ENCODE peak calls at places on chromosomes 13 and 19, in eight cellular contexts. One of them, this sample, is unnamed.

GRCh38 chr13:49495783-49496762 is at the start of gene PHF11:
- DNase-seq in RWPE1: peak
- DNase-seq in NCI-H526: peak
- DNase-seq in hepatocyte: peak
- DNase-seq in AG09319: no peak
- DNase-seq in left ventricle myocardium inferior: peak
- DNase-seq in activated CD4-positive, alpha-beta T cell treated with anti-CD3 and anti-CD28 coated beads, Interleukin-2, amount 10 ng/mL, durations not matched to agents 24 days and 14 days: peak
- DNase-seq in iris pigment epithelial cell: peak
- DNase-seq in this sample: peak

GRCh38 chr19:15225797-15226196 is 6.5 kb downstream of the EPHX3 start:
- DNase-seq in RWPE1: no peak
- DNase-seq in NCI-H526: no peak
- DNase-seq in hepatocyte: no peak
- DNase-seq in AG09319: no peak
- DNase-seq in left ventricle myocardium inferior: no peak
- DNase-seq in activated CD4-positive, alpha-beta T cell treated with anti-CD3 and anti-CD28 coated beads, Interleukin-2, amount 10 ng/mL, durations not matched to agents 24 days and 14 days: no peak
- DNase-seq in iris pigment epithelial cell: no peak
- DNase-seq in this sample: no peak

GRCh38 chr13:33280923-33281322 is 4.6 kb downstream of the STARD13 start:
- DNase-seq in RWPE1: no peak
- DNase-seq in NCI-H526: no peak
- DNase-seq in hepatocyte: no peak
- DNase-seq in AG09319: no peak
- DNase-seq in left ventricle myocardium inferior: no peak
- DNase-seq in activated CD4-positive, alpha-beta T cell treated with anti-CD3 and anti-CD28 coated beads, Interleukin-2, amount 10 ng/mL, durations not matched to agents 24 days and 14 days: no peak
- DNase-seq in iris pigment epithelial cell: peak
- DNase-seq in this sample: no peak

GRCh38 chr19:33490041-33490451 is 31.5 kb downstream of the PEPD start:
- DNase-seq in RWPE1: no peak
- DNase-seq in NCI-H526: no peak
- DNase-seq in hepatocyte: no peak
- DNase-seq in AG09319: no peak
- DNase-seq in left ventricle myocardium inferior: no peak
- DNase-seq in activated CD4-positive, alpha-beta T cell treated with anti-CD3 and anti-CD28 coated beads, Interleukin-2, amount 10 ng/mL, durations not matched to agents 24 days and 14 days: no peak
- DNase-seq in iris pigment epithelial cell: no peak
- DNase-seq in this sample: no peak

GRCh38 chr13:39538826-39539555 is 64.0 kb downstream of the LHFPL6 start:
- DNase-seq in RWPE1: no peak
- DNase-seq in NCI-H526: no peak
- DNase-seq in hepatocyte: no peak
- DNase-seq in AG09319: peak
- DNase-seq in left ventricle myocardium inferior: no peak
- DNase-seq in activated CD4-positive, alpha-beta T cell treated with anti-CD3 and anti-CD28 coated beads, Interleukin-2, amount 10 ng/mL, durations not matched to agents 24 days and 14 days: no peak
- DNase-seq in iris pigment epithelial cell: peak
- DNase-seq in this sample: no peak

GRCh38 chr19:41575998-41576397 is at the start of gene CEACAM21:
- DNase-seq in RWPE1: no peak
- DNase-seq in NCI-H526: no peak
- DNase-seq in hepatocyte: no peak
- DNase-seq in AG09319: no peak
- DNase-seq in left ventricle myocardium inferior: peak
- DNase-seq in activated CD4-positive, alpha-beta T cell treated with anti-CD3 and anti-CD28 coated beads, Interleukin-2, amount 10 ng/mL, durations not matched to agents 24 days and 14 days: peak
- DNase-seq in iris pigment epithelial cell: no peak
- DNase-seq in this sample: no peak

GRCh38 chr19:41321600-41322270 is 11.8 kb downstream of the CCDC97 start:
- DNase-seq in RWPE1: no peak
- DNase-seq in NCI-H526: peak
- DNase-seq in hepatocyte: peak
- DNase-seq in AG09319: peak
- DNase-seq in left ventricle myocardium inferior: no peak
- DNase-seq in activated CD4-positive, alpha-beta T cell treated with anti-CD3 and anti-CD28 coated beads, Interleukin-2, amount 10 ng/mL, durations not matched to agents 24 days and 14 days: no peak
- DNase-seq in iris pigment epithelial cell: peak
- DNase-seq in this sample: peak

GRCh38 chr19:1841209-1841924 is 6.9 kb downstream of the REXO1 start:
- DNase-seq in RWPE1: no peak
- DNase-seq in NCI-H526: no peak
- DNase-seq in hepatocyte: no peak
- DNase-seq in AG09319: no peak
- DNase-seq in left ventricle myocardium inferior: no peak
- DNase-seq in activated CD4-positive, alpha-beta T cell treated with anti-CD3 and anti-CD28 coated beads, Interleukin-2, amount 10 ng/mL, durations not matched to agents 24 days and 14 days: no peak
- DNase-seq in iris pigment epithelial cell: no peak
- DNase-seq in this sample: no peak

GRCh38 chr13:108915634-108916497 is 286.5 kb downstream of the MYO16 start:
- DNase-seq in RWPE1: peak
- DNase-seq in NCI-H526: peak
- DNase-seq in hepatocyte: peak
- DNase-seq in AG09319: peak
- DNase-seq in left ventricle myocardium inferior: peak
- DNase-seq in activated CD4-positive, alpha-beta T cell treated with anti-CD3 and anti-CD28 coated beads, Interleukin-2, amount 10 ng/mL, durations not matched to agents 24 days and 14 days: peak
- DNase-seq in iris pigment epithelial cell: peak
- DNase-seq in this sample: peak

GRCh38 chr19:48698046-48698445 is 2.3 kb downstream of the FUT2 start:
- DNase-seq in RWPE1: no peak
- DNase-seq in NCI-H526: no peak
- DNase-seq in hepatocyte: no peak
- DNase-seq in AG09319: no peak
- DNase-seq in left ventricle myocardium inferior: no peak
- DNase-seq in activated CD4-positive, alpha-beta T cell treated with anti-CD3 and anti-CD28 coated beads, Interleukin-2, amount 10 ng/mL, durations not matched to agents 24 days and 14 days: no peak
- DNase-seq in iris pigment epithelial cell: peak
- DNase-seq in this sample: peak